ENCODE peak calls at places on chromosomes 1 and 21, in five cellular contexts. C, V, N, E and D are unnamed samples.

GRCh38 chr1:110383311-110383990 is 7.4 kb downstream of the SLC16A4 start:
- DNase-seq in C (no peak), V (no peak), N (peak; percentile 76), E (no peak), D (peak; percentile 44)

GRCh38 chr1:244049142-244049968 is 1.7 kb upstream of the ZBTB18 start:
- DNase-seq in C (peak; percentile 83), V (peak; percentile 76), N (peak; percentile 38), E (peak; percentile 61), D (peak; percentile 60)

GRCh38 chr1:46244656-46245371 is 2.7 kb upstream of the RAD54L start:
- DNase-seq in C (no peak), V (no peak), N (peak; percentile 58), E (peak; percentile 58), D (peak; percentile 60)

GRCh38 chr1:66752000-66752592 is at the start of gene DYNLT5:
- DNase-seq in C (peak; percentile 77), V (peak; percentile 46), N (no peak), E (peak; percentile 80), D (peak; percentile 81)

GRCh38 chr1:51264470-51264869 is 28.4 kb downstream of the RNF11 start:
- DNase-seq in C (no peak), V (peak; percentile 31), N (peak; percentile 82), E (no peak), D (peak; percentile 92)

GRCh38 chr1:55463814-55464445 is 248.8 kb upstream of the USP24 start:
- DNase-seq in C (no peak), V (no peak), N (no peak), E (no peak), D (no peak)

GRCh38 chr21:32826317-32827167 is 55.0 kb upstream of the PAXBP1 start:
- DNase-seq in C (peak; percentile 62), V (peak; percentile 76), N (peak; percentile 72), E (peak; percentile 81), D (peak; percentile 75)

GRCh38 chr1:238221738-238222137 is 331.0 kb upstream of the ZP4 start:
- DNase-seq in C (no peak), V (no peak), N (no peak), E (no peak), D (no peak)

GRCh38 chr1:200510228-200510623 is 100.4 kb upstream of the ZNF281 start:
- DNase-seq in C (peak; percentile 88), V (peak; percentile 90), N (peak; percentile 99), E (peak; percentile 91), D (peak; percentile 83)

GRCh38 chr1:50570064-50570463 is 146.8 kb upstream of the DMRTA2 start:
- DNase-seq in C (peak; percentile 69), V (peak; percentile 31), N (peak; percentile 29), E (no peak), D (no peak)

GRCh38 chr21:38544681-38545080 is 46.4 kb upstream of the ERG start:
- DNase-seq in C (no peak), V (peak; percentile 40), N (peak; percentile 47), E (no peak), D (peak; percentile 91)

GRCh38 chr1:157782946-157783345 is 6.0 kb upstream of the FCRL2 start:
- DNase-seq in C (no peak), V (no peak), N (no peak), E (no peak), D (no peak)

GRCh38 chr1:245153081-245153644 is 1.6 kb upstream of the KIF26B start:
- DNase-seq in C (peak; percentile 88), V (peak; percentile 88), N (peak; percentile 82), E (peak; percentile 93), D (peak; percentile 85)
- TF ChIP-seq EZH2 in C (peak; percentile 9), V (no peak), N (no peak), E (peak; percentile 56), D (no peak)

GRCh38 chr1:91022518-91022929 is 689 bp upstream of the ZNF644 start:
- DNase-seq in C (peak; percentile 13), V (no peak), N (no peak), E (no peak), D (no peak)

GRCh38 chr1:91021686-91022517 is at the start of gene ZNF644:
- DNase-seq in C (peak; percentile 94), V (peak; percentile 94), N (peak; percentile 89), E (peak; percentile 95), D (peak; percentile 97)

GRCh38 chr1:91020486-91020885 is 1.3 kb downstream of the ZNF644 start:
- DNase-seq in C (no peak), V (no peak), N (no peak), E (no peak), D (peak; percentile 48)

GRCh38 chr1:91018006-91018405 is 3.8 kb downstream of the ZNF644 start:
- DNase-seq in C (no peak), V (no peak), N (peak; percentile 38), E (peak; percentile 57), D (peak; percentile 51)

DNA sequence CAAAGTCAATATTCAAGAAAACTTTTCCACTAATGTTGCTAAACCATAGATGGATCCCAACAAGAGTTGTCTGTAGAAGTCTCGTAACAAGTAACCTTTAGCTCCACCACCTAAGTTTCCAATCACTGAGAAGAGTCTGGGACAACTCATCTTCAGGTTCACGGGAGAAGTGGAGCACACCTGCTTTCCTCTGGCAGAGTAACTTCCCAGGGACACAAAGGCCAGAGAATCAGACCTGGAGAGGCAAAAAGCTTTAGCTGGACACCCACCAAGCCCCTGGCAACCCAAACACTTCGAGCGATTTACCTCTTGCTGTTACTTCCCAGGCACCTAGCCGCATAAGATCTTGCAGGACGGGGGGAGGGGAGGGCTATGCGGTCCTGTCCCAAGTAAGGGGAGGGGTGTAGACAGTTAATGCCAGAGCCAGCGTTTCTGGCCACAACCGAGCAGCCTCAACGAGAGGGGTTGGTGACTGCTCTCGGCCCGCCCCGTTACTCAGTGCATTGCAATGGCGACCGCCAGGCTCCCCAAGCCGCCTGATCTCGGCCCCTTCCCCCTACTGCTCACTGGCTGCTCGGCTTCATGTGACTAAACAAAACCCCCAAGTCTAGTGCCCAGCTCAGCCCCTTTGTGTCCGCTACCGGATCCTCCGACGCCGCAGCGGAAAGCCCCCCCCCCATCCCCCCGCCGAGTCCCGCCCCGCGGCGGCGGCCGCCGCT is 709 bp downstream of the ZNF644 start:
- DNase-seq in C (peak; percentile 95), V (peak; percentile 88), N (peak; percentile 65), E (peak; percentile 91), D (peak; percentile 91)
- H2AFZ ChIP-seq in C (peak overlapping the region; percentile 54), V (peak overlapping the region; percentile 77), N (no peak overlapping the region), E (no peak overlapping the region), D (peak overlapping the region; percentile 1)

GRCh38 chr21:39952265-39952664 is 85.0 kb downstream of the PCP4 start:
- DNase-seq in C (peak; percentile 80), V (no peak), N (no peak), E (peak; percentile 11), D (no peak)

GRCh38 chr21:39954570-39954969 is 87.3 kb downstream of the PCP4 start:
- DNase-seq in C (no peak), V (no peak), N (no peak), E (peak; percentile 10), D (no peak)

GRCh38 chr21:39958731-39959130 is 91.5 kb downstream of the PCP4 start:
- DNase-seq in C (no peak), V (no peak), N (no peak), E (no peak), D (no peak)

GRCh38 chr21:39955326-39955725 is 88.1 kb downstream of the PCP4 start:
- DNase-seq in C (no peak), V (no peak), N (no peak), E (no peak), D (no peak)

GRCh38 chr21:39956586-39956985 is 89.3 kb downstream of the PCP4 start:
- DNase-seq in C (no peak), V (no peak), N (no peak), E (peak; percentile 10), D (no peak)
- TF ChIP-seq EZH2phosphoT487 in C (no peak), V (no peak), N (no peak), E (no peak), D (no peak)

GRCh38 chr1:39023140-39023539 is 3.0 kb upstream of the NDUFS5 start:
- DNase-seq in C (no peak), V (no peak), N (no peak), E (no peak), D (no peak)

GRCh38 chr1:39026947-39027507 is 877 bp downstream of the NDUFS5 start:
- DNase-seq in C (no peak), V (no peak), N (no peak), E (no peak), D (no peak)

GRCh38 chr1:39021431-39021830 is 4.7 kb upstream of the NDUFS5 start:
- DNase-seq in C (no peak), V (no peak), N (no peak), E (no peak), D (no peak)

GRCh38 chr1:39026051-39026946 is at the start of gene NDUFS5:
- DNase-seq in C (peak; percentile 92), V (peak; percentile 96), N (peak; percentile 88), E (peak; percentile 97), D (peak; percentile 98)
- TF ChIP-seq EZH2 in C (no peak), V (no peak), N (no peak), E (no peak), D (no peak)